ENCODE peak calls at places on chromosomes 13 and 19, in seven cellular contexts. One of them, this sample, is unnamed.

GRCh38 chr13:99220199-99220931 is 19.7 kb downstream of the UBAC2 start:
- DNase-seq in left lung: no peak
- DNase-seq in Caco-2: no peak
- DNase-seq in fibroblast of villous mesenchyme: no peak
- DNase-seq in pancreas: no peak
- DNase-seq in astrocyte of the cerebellum: no peak
- DNase-seq in hepatocyte: no peak
- DNase-seq in this sample: peak; percentile 49

GRCh38 chr13:104757712-104758111 is 1691.5 kb upstream of the SLC10A2 start:
- DNase-seq in hepatocyte: no peak
- DNase-seq in Caco-2: no peak
- DNase-seq in pancreas: no peak
- DNase-seq in astrocyte of the cerebellum: peak; percentile 27
- DNase-seq in fibroblast of villous mesenchyme: no peak
- DNase-seq in left lung: no peak
- DNase-seq in this sample: peak; percentile 45

GRCh38 chr13:112744306-112745021 is 54.6 kb downstream of the ATP11A start:
- DNase-seq in hepatocyte: no peak
- DNase-seq in Caco-2: no peak
- DNase-seq in fibroblast of villous mesenchyme: peak; percentile 54
- DNase-seq in pancreas: no peak
- DNase-seq in left lung: no peak
- DNase-seq in astrocyte of the cerebellum: no peak
- DNase-seq in this sample: no peak

GRCh38 chr19:53034948-53035675 is 9.4 kb upstream of the ERVV-2 start:
- DNase-seq in hepatocyte: no peak
- DNase-seq in pancreas: no peak
- DNase-seq in fibroblast of villous mesenchyme: no peak
- DNase-seq in left lung: no peak
- DNase-seq in astrocyte of the cerebellum: no peak
- DNase-seq in Caco-2: no peak
- DNase-seq in this sample: no peak

GRCh38 chr13:98039261-98039660 is 85.8 kb downstream of the IPO5 start:
- DNase-seq in hepatocyte: no peak
- DNase-seq in pancreas: no peak
- DNase-seq in Caco-2: no peak
- DNase-seq in left lung: no peak
- DNase-seq in fibroblast of villous mesenchyme: no peak
- DNase-seq in astrocyte of the cerebellum: no peak
- DNase-seq in this sample: no peak

GRCh38 chr19:39236527-39236926 is 8.3 kb downstream of the IFNL3 start:
- DNase-seq in left lung: peak; percentile 66
- DNase-seq in astrocyte of the cerebellum: no peak
- DNase-seq in Caco-2: no peak
- DNase-seq in hepatocyte: no peak
- DNase-seq in pancreas: peak; percentile 76
- DNase-seq in fibroblast of villous mesenchyme: no peak
- DNase-seq in this sample: no peak

GRCh38 chr13:23098508-23098907 is 82.3 kb upstream of the SGCG start:
- DNase-seq in pancreas: no peak
- DNase-seq in hepatocyte: no peak
- DNase-seq in astrocyte of the cerebellum: no peak
- DNase-seq in left lung: no peak
- DNase-seq in fibroblast of villous mesenchyme: no peak
- DNase-seq in Caco-2: no peak
- DNase-seq in this sample: no peak

GRCh38 chr13:110885966-110886365 is 28.9 kb downstream of the ANKRD10 start:
- DNase-seq in Caco-2: no peak
- DNase-seq in fibroblast of villous mesenchyme: no peak
- DNase-seq in pancreas: no peak
- DNase-seq in left lung: no peak
- DNase-seq in hepatocyte: no peak
- DNase-seq in astrocyte of the cerebellum: no peak
- DNase-seq in this sample: no peak

GRCh38 chr13:39501711-39502324 is 101.2 kb downstream of the LHFPL6 start:
- DNase-seq in Caco-2: peak; percentile 46
- DNase-seq in left lung: no peak
- DNase-seq in astrocyte of the cerebellum: peak; percentile 40
- DNase-seq in hepatocyte: peak; percentile 8
- DNase-seq in fibroblast of villous mesenchyme: no peak
- DNase-seq in pancreas: no peak
- DNase-seq in this sample: peak; percentile 29

GRCh38 chr13:46010148-46010547 is 42.4 kb downstream of the ZC3H13 start:
- DNase-seq in astrocyte of the cerebellum: no peak
- DNase-seq in fibroblast of villous mesenchyme: peak; percentile 4
- DNase-seq in left lung: no peak
- DNase-seq in pancreas: no peak
- DNase-seq in hepatocyte: peak; percentile 22
- DNase-seq in Caco-2: no peak
- DNase-seq in this sample: peak; percentile 4

GRCh38 chr19:17777840-17778620 is 16.9 kb upstream of the B3GNT3 start:
- DNase-seq in hepatocyte: peak; percentile 67
- DNase-seq in Caco-2: peak; percentile 75
- DNase-seq in fibroblast of villous mesenchyme: peak; percentile 30
- DNase-seq in pancreas: no peak
- DNase-seq in astrocyte of the cerebellum: no peak
- DNase-seq in left lung: peak; percentile 94
- DNase-seq in this sample: peak; percentile 16

GRCh38 chr13:70568571-70568970 is 460.3 kb upstream of the KLHL1 start:
- DNase-seq in astrocyte of the cerebellum: peak; percentile 49
- DNase-seq in Caco-2: no peak
- DNase-seq in fibroblast of villous mesenchyme: peak; percentile 30
- DNase-seq in pancreas: no peak
- DNase-seq in hepatocyte: peak; percentile 61
- DNase-seq in left lung: no peak
- DNase-seq in this sample: peak; percentile 65

GRCh38 chr19:18756896-18757295 is 34.2 kb downstream of the COMP start:
- DNase-seq in left lung: peak; percentile 61
- DNase-seq in astrocyte of the cerebellum: no peak
- DNase-seq in Caco-2: no peak
- DNase-seq in fibroblast of villous mesenchyme: no peak
- DNase-seq in pancreas: peak; percentile 50
- DNase-seq in hepatocyte: no peak
- DNase-seq in this sample: no peak

GRCh38 chr19:50639121-50640112 is at the start of gene SYT3:
- DNase-seq in astrocyte of the cerebellum: no peak
- DNase-seq in fibroblast of villous mesenchyme: peak; percentile 12
- DNase-seq in hepatocyte: peak; percentile 72
- DNase-seq in left lung: no peak
- DNase-seq in pancreas: peak; percentile 80
- DNase-seq in Caco-2: peak; percentile 68
- DNase-seq in this sample: no peak

GRCh38 chr13:84121456-84121855 is 239.2 kb upstream of the SLITRK1 start:
- DNase-seq in astrocyte of the cerebellum: no peak
- DNase-seq in left lung: no peak
- DNase-seq in hepatocyte: peak; percentile 3
- DNase-seq in fibroblast of villous mesenchyme: no peak
- DNase-seq in pancreas: no peak
- DNase-seq in Caco-2: no peak
- DNase-seq in this sample: peak; percentile 21

GRCh38 chr13:75194717-75195116 is 287.3 kb downstream of the TBC1D4 start:
- DNase-seq in hepatocyte: no peak
- DNase-seq in pancreas: no peak
- DNase-seq in left lung: no peak
- DNase-seq in fibroblast of villous mesenchyme: no peak
- DNase-seq in astrocyte of the cerebellum: no peak
- DNase-seq in Caco-2: no peak
- DNase-seq in this sample: no peak

GRCh38 chr13:93577105-93577504 is 350.5 kb downstream of the GPC6 start:
- DNase-seq in pancreas: no peak
- DNase-seq in fibroblast of villous mesenchyme: no peak
- DNase-seq in hepatocyte: no peak
- DNase-seq in Caco-2: no peak
- DNase-seq in astrocyte of the cerebellum: no peak
- DNase-seq in left lung: no peak
- DNase-seq in this sample: no peak

GRCh38 chr19:13726323-13726722 is 38.0 kb upstream of the MRI1 start:
- DNase-seq in astrocyte of the cerebellum: no peak
- DNase-seq in pancreas: no peak
- DNase-seq in left lung: no peak
- DNase-seq in fibroblast of villous mesenchyme: no peak
- DNase-seq in Caco-2: no peak
- DNase-seq in hepatocyte: no peak
- DNase-seq in this sample: no peak

GRCh38 chr19:13986348-13986904 is 19.7 kb downstream of the RFX1 start:
- DNase-seq in astrocyte of the cerebellum: no peak
- DNase-seq in left lung: peak; percentile 94
- DNase-seq in Caco-2: no peak
- DNase-seq in pancreas: peak; percentile 82
- DNase-seq in hepatocyte: peak; percentile 42
- DNase-seq in fibroblast of villous mesenchyme: peak; percentile 56
- DNase-seq in this sample: peak; percentile 59

GRCh38 chr13:66546534-66547379 is 683.4 kb downstream of the PCDH9 start:
- DNase-seq in pancreas: no peak
- DNase-seq in fibroblast of villous mesenchyme: no peak
- DNase-seq in hepatocyte: no peak
- DNase-seq in astrocyte of the cerebellum: no peak
- DNase-seq in left lung: no peak
- DNase-seq in Caco-2: no peak
- DNase-seq in this sample: peak; percentile 53

GRCh38 chr13:39803851-39804250 is 148.4 kb downstream of the COG6 start:
- DNase-seq in fibroblast of villous mesenchyme: no peak
- DNase-seq in pancreas: no peak
- DNase-seq in Caco-2: no peak
- DNase-seq in astrocyte of the cerebellum: no peak
- DNase-seq in hepatocyte: no peak
- DNase-seq in left lung: no peak
- DNase-seq in this sample: no peak

GRCh38 chr19:31985001-31985605 is 360.3 kb upstream of the ZNF507 start:
- DNase-seq in astrocyte of the cerebellum: no peak
- DNase-seq in pancreas: no peak
- DNase-seq in Caco-2: no peak
- DNase-seq in left lung: no peak
- DNase-seq in hepatocyte: no peak
- DNase-seq in fibroblast of villous mesenchyme: no peak
- DNase-seq in this sample: no peak

GRCh38 chr13:41652735-41653361 is 195.5 kb downstream of the RGCC start:
- DNase-seq in pancreas: no peak
- DNase-seq in fibroblast of villous mesenchyme: peak; percentile 79
- DNase-seq in hepatocyte: peak; percentile 62
- DNase-seq in left lung: no peak
- DNase-seq in Caco-2: no peak
- DNase-seq in astrocyte of the cerebellum: peak; percentile 68
- DNase-seq in this sample: peak; percentile 78
- TF ChIP-seq CTCF in pancreas: no peak
- TF ChIP-seq CTCF in fibroblast of villous mesenchyme: peak; percentile 64
- TF ChIP-seq CTCF in hepatocyte: peak; percentile 83
- TF ChIP-seq CTCF in left lung: no peak
- TF ChIP-seq CTCF in Caco-2: peak; percentile 74
- TF ChIP-seq CTCF in astrocyte of the cerebellum: peak; percentile 44
- TF ChIP-seq CTCF in this sample: peak; percentile 45

DNA sequence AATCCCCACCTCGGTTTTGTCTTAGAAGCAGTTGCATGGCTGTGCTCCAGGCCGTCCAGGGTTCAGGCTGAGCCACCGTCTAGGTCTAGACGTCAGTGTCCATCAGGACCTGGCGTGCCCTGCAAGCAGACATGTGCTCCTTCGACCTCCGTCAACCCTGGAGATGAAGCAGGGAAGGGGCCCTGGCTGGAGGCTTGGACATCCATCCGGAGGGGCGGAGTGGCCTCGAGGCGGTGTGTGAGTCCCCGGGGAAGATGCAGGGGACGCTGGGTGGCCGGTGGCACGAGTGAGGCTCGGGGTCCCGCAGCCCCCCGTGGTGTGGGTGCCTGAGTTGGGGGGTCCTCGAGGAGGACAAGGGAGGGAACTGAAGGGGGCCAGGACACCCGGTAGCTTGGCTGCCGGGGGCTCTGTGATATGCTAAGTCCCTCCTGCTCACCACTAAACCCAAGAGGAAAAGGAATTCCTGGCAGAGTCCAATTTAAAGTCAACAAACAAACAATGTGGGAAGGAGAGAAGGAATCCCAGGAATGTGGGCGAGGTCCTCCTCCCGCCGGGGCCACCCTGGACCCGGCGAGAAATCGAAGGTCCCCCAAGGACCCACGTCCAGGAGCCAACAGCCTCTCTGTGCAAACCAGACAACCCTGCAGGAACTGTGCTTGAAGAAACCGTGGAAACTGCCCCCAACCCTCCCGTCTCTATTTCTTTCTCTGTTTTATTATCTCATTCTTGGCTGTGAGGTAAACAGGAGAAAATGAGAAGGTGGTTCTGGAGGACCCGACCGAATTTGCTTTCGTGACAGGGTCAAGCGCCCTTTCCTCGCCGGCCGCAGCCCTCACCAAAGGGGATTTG is 14.8 kb upstream of the PTBP1 start:
- DNase-seq in Caco-2: peak; percentile 87
- DNase-seq in left lung: no peak
- DNase-seq in pancreas: peak; percentile 72
- DNase-seq in fibroblast of villous mesenchyme: no peak
- DNase-seq in hepatocyte: peak; percentile 68
- DNase-seq in astrocyte of the cerebellum: no peak
- DNase-seq in this sample: peak; percentile 60
- H3K4me3 ChIP-seq in Caco-2: peak overlapping the region; percentile 42
- H3K4me3 ChIP-seq in left lung: peak overlapping the region; percentile 27
- H3K4me3 ChIP-seq in pancreas: peak overlapping the region; percentile 25
- H3K4me3 ChIP-seq in fibroblast of villous mesenchyme: peak overlapping the region; percentile 36
- H3K4me3 ChIP-seq in hepatocyte: peak overlapping the region; percentile 17
- H3K4me3 ChIP-seq in astrocyte of the cerebellum: peak overlapping the region; percentile 22
- H3K4me3 ChIP-seq in this sample: no peak overlapping the region

GRCh38 chr13:91078093-91078679 is 269.3 kb upstream of the MIR17HG start:
- DNase-seq in left lung: no peak
- DNase-seq in astrocyte of the cerebellum: peak; percentile 6
- DNase-seq in Caco-2: no peak
- DNase-seq in fibroblast of villous mesenchyme: no peak
- DNase-seq in pancreas: no peak
- DNase-seq in hepatocyte: peak; percentile 20
- DNase-seq in this sample: peak; percentile 22
- TF ChIP-seq CTCF in left lung: no peak
- TF ChIP-seq CTCF in astrocyte of the cerebellum: peak; percentile 26
- TF ChIP-seq CTCF in Caco-2: peak; percentile 51
- TF ChIP-seq CTCF in fibroblast of villous mesenchyme: no peak
- TF ChIP-seq CTCF in pancreas: no peak
- TF ChIP-seq CTCF in hepatocyte: peak; percentile 53
- TF ChIP-seq CTCF in this sample: peak; percentile 33

DNA sequence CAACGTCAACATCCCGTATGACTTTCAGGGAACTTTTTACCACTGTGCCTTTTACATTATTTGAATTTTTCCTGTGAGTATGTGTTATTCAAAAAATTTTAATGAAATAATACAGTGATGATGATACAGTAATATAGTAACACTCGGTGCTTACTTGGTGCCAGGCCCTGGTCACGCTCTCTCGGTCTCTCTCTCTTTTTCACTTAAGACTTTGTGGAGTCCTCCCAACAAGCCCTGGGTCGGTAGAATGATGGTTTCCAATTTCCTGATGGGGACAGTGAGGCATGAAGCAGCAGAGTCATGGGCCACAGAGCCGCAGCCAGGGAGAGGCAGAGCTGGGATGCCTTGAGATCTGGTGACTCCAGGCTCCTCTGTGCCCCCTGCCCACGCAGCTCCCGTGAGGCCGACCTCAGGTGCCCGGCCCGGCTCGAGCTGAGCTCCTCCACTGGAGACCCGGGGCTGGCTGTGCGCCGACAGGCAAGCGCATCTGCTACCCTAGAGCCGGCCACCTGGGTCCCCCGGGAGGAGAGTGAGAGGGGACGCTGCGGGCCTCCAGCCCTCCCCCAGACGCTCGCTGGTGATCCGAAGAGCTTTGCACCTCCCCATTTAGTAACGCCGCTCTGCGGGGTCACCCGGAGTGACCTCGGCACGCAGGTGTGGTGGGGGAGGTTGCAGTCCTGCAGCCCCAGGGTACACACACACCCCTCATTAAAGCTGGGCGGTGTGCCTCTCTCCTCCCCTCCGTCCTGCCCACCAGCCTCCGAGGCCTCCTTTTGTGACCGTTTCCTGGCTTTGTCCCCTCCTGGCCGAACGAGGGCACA is 4.4 kb upstream of the SBK3 start:
- DNase-seq in left lung: no peak
- DNase-seq in astrocyte of the cerebellum: peak; percentile 80
- DNase-seq in Caco-2: peak; percentile 85
- DNase-seq in fibroblast of villous mesenchyme: peak; percentile 71
- DNase-seq in pancreas: no peak
- DNase-seq in hepatocyte: peak; percentile 61
- DNase-seq in this sample: peak; percentile 85
- H3K4me3 ChIP-seq in left lung: peak overlapping the region; percentile 15
- H3K4me3 ChIP-seq in astrocyte of the cerebellum: peak overlapping the region; percentile 4
- H3K4me3 ChIP-seq in Caco-2: peak overlapping the region; percentile 35
- H3K4me3 ChIP-seq in fibroblast of villous mesenchyme: no peak overlapping the region
- H3K4me3 ChIP-seq in pancreas: peak overlapping the region; percentile 5
- H3K4me3 ChIP-seq in hepatocyte: no peak overlapping the region
- H3K4me3 ChIP-seq in this sample: peak overlapping the region; percentile 15